ENCODE peak calls at places on chromosomes 2 and 18, in four cellular contexts. L, Y, T and M are unnamed samples.

GRCh38 chr2:26530696-26531095 is 52.8 kb upstream of the OTOF start:
- DNase-seq in L (no peak), Y (no peak), T (no peak), M (no peak)

GRCh38 chr2:9763356-9764152 is 79.7 kb upstream of the TAF1B start:
- DNase-seq in T (no peak), Y (no peak), L (no peak), M (no peak)

GRCh38 chr2:55418072-55418471 is 1.6 kb downstream of the CCDC88A start:
- DNase-seq in Y (no peak), T (no peak), L (no peak), M (no peak)

GRCh38 chr2:98519156-98519555 is 74.5 kb downstream of the INPP4A start:
- DNase-seq in T (no peak), L (no peak), Y (no peak), M (no peak)

GRCh38 chr2:157868993-157869392 is 7.1 kb downstream of the ACVR1 start:
- DNase-seq in Y (no peak), T (no peak), L (no peak), M (no peak)

GRCh38 chr18:78561757-78562445 is 417.7 kb upstream of the SALL3 start:
- DNase-seq in L (no peak), T (no peak), Y (no peak), M (no peak)

GRCh38 chr2:6492573-6492972 is 373.1 kb downstream of the CMPK2 start:
- DNase-seq in L (no peak), Y (no peak), T (no peak), M (peak; percentile 42)

GRCh38 chr2:232473467-232473890 is 14.2 kb downstream of the ECEL1 start:
- DNase-seq in L (no peak), Y (no peak), T (no peak), M (no peak)

GRCh38 chr2:197926673-197927072 is 122.3 kb downstream of the PLCL1 start:
- DNase-seq in T (no peak), Y (no peak), L (no peak), M (no peak)

GRCh38 chr2:188765522-188765921 is 208.7 kb upstream of the COL3A1 start:
- DNase-seq in T (no peak), Y (no peak), L (no peak), M (no peak)

GRCh38 chr2:132896073-132896472 is 226.1 kb upstream of the LYPD1 start:
- DNase-seq in Y (no peak), L (no peak), T (no peak), M (no peak)

GRCh38 chr2:196809260-196809659 is at the start of gene C2orf66:
- DNase-seq in T (no peak), Y (no peak), L (no peak), M (no peak)

GRCh38 chr2:237296756-237297155 is 117.2 kb downstream of the COL6A3 start:
- DNase-seq in Y (no peak), T (no peak), L (no peak), M (no peak)

GRCh38 chr2:112640467-112640799 is 5.3 kb upstream of the SLC20A1 start:
- DNase-seq in L (no peak), Y (no peak), T (no peak), M (no peak)

GRCh38 chr2:122539311-122539710 is 783.9 kb downstream of the TSN start:
- DNase-seq in T (no peak), Y (no peak), L (no peak), M (no peak)

GRCh38 chr18:79590191-79591039 is 89.2 kb upstream of the CTDP1 start:
- DNase-seq in T (no peak), Y (no peak), L (no peak), M (peak; percentile 60)

GRCh38 chr2:191478754-191479679 is 198.9 kb upstream of the NABP1 start:
- DNase-seq in L (no peak), Y (peak; percentile 36), T (no peak), M (peak; percentile 67)

GRCh38 chr2:162241571-162241970 is 1.7 kb downstream of the FAP start:
- DNase-seq in T (no peak), Y (no peak), L (no peak), M (no peak)

GRCh38 chr2:208407667-208408066 is 1.1 kb downstream of the PTH2R start:
- DNase-seq in L (no peak), T (no peak), Y (no peak), M (no peak)